ENCODE peak calls at places on chromosomes 6 and 20, in seven cellular contexts. S, B, K, G, X, T and I are unnamed samples.

GRCh38 chr6:46948699-46949098 is 27.0 kb upstream of the ADGRF5 start:
- DNase-seq in S (no peak), B (no peak), K (no peak), G (no peak), X (peak; percentile 55), T (no peak), I (no peak)

GRCh38 chr6:296151-297122 is 4.2 kb downstream of the DUSP22 start:
- DNase-seq in S (no peak), B (peak; percentile 71), K (no peak), G (peak; percentile 91), X (no peak), T (peak; percentile 68), I (peak; percentile 84)

GRCh38 chr6:82348130-82348529 is 15.5 kb upstream of the TPBG start:
- DNase-seq in S (no peak), B (no peak), K (no peak), G (no peak), X (no peak), T (no peak), I (no peak)

GRCh38 chr6:13105139-13105538 is 223.2 kb downstream of the TBC1D7 start:
- DNase-seq in S (no peak), B (no peak), K (no peak), G (no peak), X (no peak), T (no peak), I (no peak)

GRCh38 chr20:1118336-1119127 is at the start of gene PSMF1:
- DNase-seq in S (peak; percentile 98), B (peak; percentile 97), K (peak; percentile 91), G (peak; percentile 97), X (peak; percentile 84), T (peak; percentile 91), I (peak; percentile 97)

GRCh38 chr20:58129736-58130135 is 98.7 kb downstream of the ANKRD60 start:
- DNase-seq in S (no peak), B (no peak), K (no peak), G (no peak), X (no peak), T (no peak), I (peak; percentile 62)

GRCh38 chr6:164252260-164252659 is 837.7 kb downstream of the QKI start:
- DNase-seq in S (no peak), B (no peak), K (no peak), G (no peak), X (no peak), T (no peak), I (no peak)

GRCh38 chr6:103122766-103123601 is 1729.5 kb downstream of the GRIK2 start:
- DNase-seq in S (peak; percentile 54), B (no peak), K (peak; percentile 14), G (peak; percentile 70), X (peak; percentile 40), T (peak; percentile 42), I (no peak)

GRCh38 chr6:28212510-28213212 is 12.4 kb upstream of the ZSCAN9 start:
- DNase-seq in S (no peak), B (peak; percentile 81), K (peak; percentile 90), G (peak; percentile 89), X (peak; percentile 85), T (peak; percentile 69), I (no peak)

GRCh38 chr20:14918281-14918680 is 580.9 kb upstream of the FLRT3 start:
- DNase-seq in S (no peak), B (no peak), K (no peak), G (no peak), X (no peak), T (no peak), I (no peak)

GRCh38 chr6:125004198-125004597 is 42.0 kb downstream of the RNF217 start:
- DNase-seq in S (peak; percentile 71), B (no peak), K (no peak), G (no peak), X (no peak), T (no peak), I (no peak)

GRCh38 chr6:159977242-159978214 is 8.6 kb downstream of the IGF2R start:
- DNase-seq in S (no peak), B (no peak), K (peak; percentile 79), G (no peak), X (no peak), T (no peak), I (peak; percentile 51)

GRCh38 chr20:44966030-44966961 is at the start of gene STK4:
- DNase-seq in S (peak; percentile 95), B (peak; percentile 99), K (peak; percentile 88), G (peak; percentile 98), X (peak; percentile 76), T (peak; percentile 88), I (peak; percentile 97)
- TF ChIP-seq CTCF in S (peak; percentile 73), B (peak; percentile 68), K (peak; percentile 41), G (peak; percentile 51), X (peak; percentile 57), T (peak; percentile 73), I (peak; percentile 48)

DNA sequence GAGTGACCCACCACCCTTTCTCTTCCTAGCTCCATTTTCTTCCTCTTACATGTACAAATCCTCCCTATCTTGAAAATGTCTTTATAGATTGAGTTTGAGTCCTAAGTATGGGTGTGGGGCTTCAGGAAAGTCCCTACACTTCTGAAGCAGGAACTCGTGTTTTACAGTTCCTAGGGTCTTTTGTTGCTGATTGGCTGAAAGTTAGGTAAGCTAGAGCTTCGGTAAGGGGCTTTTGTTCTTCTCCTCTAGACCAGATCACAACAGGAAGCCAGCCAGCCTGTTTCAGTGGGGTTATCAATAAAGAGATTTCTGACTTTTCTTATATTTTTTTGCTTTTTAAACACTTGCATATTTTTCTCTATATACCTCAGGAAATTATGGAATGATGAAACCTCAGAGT is 51.3 kb downstream of the CNR1 start:
- DNase-seq in S (no peak), B (no peak), K (no peak), G (peak; percentile 50), X (no peak), T (peak; percentile 11), I (no peak)
- TF ChIP-seq CTCF in S (no peak), B (no peak), K (no peak), G (no peak), X (no peak), T (no peak), I (no peak)

DNA sequence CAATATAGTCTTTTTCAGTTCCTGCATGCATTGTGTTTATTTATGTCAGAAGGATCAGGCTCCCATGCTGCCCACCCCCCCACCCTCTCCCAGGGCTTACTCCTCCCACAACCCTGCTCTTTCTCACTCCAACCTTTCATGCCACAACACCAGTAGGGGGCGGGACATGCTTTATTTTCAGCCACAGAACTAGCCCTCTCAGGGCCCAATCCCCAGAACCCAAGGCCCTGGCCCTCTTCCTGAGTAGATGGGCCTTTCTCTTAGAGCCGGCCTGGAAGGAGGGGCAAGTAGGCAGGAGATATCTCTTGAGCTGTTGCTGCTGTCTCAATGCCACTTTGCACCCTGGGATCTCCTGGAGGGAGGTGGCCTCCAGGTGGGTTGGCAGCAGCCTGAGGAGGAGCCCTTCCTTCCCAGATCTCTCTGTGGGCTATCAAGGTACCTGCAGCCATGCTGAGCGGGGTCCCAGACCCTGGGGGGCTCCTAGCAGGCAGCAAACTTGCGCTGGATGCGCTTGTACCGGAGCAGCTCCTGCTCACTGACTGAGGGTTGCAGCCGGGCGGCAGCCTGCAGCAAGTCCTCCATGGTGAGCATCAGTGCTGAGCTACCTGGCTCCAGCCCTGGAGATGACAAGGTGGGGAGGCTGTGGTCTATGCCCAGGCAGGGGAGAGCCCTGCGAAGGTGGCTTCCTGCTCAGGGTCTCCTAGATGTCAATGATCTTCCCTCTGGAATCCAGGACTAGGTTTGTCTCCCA is 3.5 kb downstream of the GNMT start:
- DNase-seq in S (no peak), B (no peak), K (peak; percentile 49), G (peak; percentile 51), X (peak; percentile 40), T (no peak), I (no peak)
- TF ChIP-seq CTCF in S (no peak), B (peak; percentile 31), K (peak; percentile 28), G (no peak), X (peak; percentile 61), T (no peak), I (peak; percentile 30)

DNA sequence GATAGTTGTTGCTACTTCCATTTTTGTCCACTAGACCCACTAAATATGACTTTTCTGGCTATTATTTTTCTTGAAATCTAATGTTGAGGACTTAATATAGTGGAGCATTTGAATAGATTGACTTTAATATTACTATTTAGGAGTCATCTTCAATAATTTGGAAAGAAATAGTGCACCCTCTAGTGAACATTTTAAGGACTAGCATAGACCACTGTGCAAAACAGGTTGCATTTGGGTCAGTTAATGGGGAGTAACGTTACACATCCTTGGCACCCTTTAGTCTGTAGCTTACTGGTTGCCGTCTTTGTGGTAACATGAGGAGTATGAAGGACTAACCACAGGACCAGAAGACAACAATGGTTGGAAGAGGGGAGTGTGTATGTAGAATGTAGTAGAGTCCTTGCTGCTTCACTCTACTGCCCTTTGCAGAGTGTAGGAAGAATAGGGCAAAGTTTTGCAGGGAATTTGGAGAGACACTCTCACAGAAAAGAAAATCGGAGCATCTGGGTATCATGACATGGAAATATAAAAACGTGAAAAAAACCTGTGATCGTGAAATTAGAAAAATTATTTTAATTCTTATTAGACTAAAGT is 25.2 kb downstream of the RFPL4B start:
- DNase-seq in S (no peak), B (no peak), K (peak; percentile 59), G (no peak), X (no peak), T (no peak), I (no peak)
- TF ChIP-seq CTCF in S (peak; percentile 26), B (peak; percentile 41), K (peak; percentile 61), G (no peak), X (peak; percentile 48), T (no peak), I (peak; percentile 68)

GRCh38 chr6:89940225-89941027 is 46.2 kb downstream of the GJA10 start:
- DNase-seq in S (peak; percentile 67), B (no peak), K (peak; percentile 92), G (peak; percentile 83), X (peak; percentile 79), T (peak; percentile 80), I (no peak)
- TF ChIP-seq CTCF in S (peak; percentile 57), B (peak; percentile 70), K (peak; percentile 80), G (peak; percentile 60), X (peak; percentile 84), T (peak; percentile 67), I (peak; percentile 84)

GRCh38 chr6:95848717-95849116 is 167.1 kb upstream of the FUT9 start:
- DNase-seq in S (no peak), B (no peak), K (no peak), G (no peak), X (no peak), T (no peak), I (no peak)

GRCh38 chr6:95841560-95841959 is 174.2 kb upstream of the FUT9 start:
- DNase-seq in S (no peak), B (no peak), K (no peak), G (peak; percentile 2), X (no peak), T (no peak), I (no peak)

GRCh38 chr6:95847061-95847460 is 168.7 kb upstream of the FUT9 start:
- DNase-seq in S (no peak), B (no peak), K (no peak), G (no peak), X (no peak), T (no peak), I (no peak)

DNA sequence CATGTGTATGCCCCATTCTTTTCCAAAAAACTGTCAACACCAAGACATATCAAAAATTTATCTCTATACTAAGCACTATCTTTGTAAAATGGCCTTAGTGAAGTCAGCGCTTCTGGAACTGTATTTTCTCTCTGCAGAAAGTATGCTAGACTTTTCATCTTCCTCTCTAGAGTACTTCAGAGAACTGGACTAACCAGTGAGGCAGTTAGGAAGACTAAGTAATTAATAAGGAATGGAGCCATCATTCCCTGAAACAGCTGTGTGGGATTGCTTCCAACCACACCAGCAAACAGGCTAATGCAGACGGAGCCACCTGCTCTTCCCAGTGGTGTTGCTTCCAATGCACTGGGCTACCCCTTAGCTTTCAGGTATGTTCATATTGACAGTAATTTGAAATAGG is 169.1 kb upstream of the FUT9 start:
- DNase-seq in S (no peak), B (no peak), K (no peak), G (no peak), X (no peak), T (no peak), I (no peak)
- TF ChIP-seq CTCF in S (no peak), B (no peak), K (no peak), G (no peak), X (no peak), T (no peak), I (no peak)

GRCh38 chr6:111566222-111566717 is 39.4 kb downstream of the TRAF3IP2 start:
- DNase-seq in S (no peak), B (no peak), K (no peak), G (no peak), X (no peak), T (no peak), I (no peak)
- TF ChIP-seq CTCF in S (no peak), B (no peak), K (no peak), G (no peak), X (no peak), T (no peak), I (no peak)